ENCODE peak calls at places on chromosomes 11 and 22, in five cellular contexts. I is AG04450, J is adrenal gland, N is GM23338, C is right lobe of liver. D is an unnamed sample.

GRCh38 chr22:39171623-39172264 is 19.3 kb upstream of the CBX7 start:
- DNase-seq in C (peak; percentile 46), N (peak; percentile 66), I (no peak), J (no peak), D (no peak)

GRCh38 chr11:10072142-10072541 is 221.9 kb downstream of the SBF2 start:
- DNase-seq in C (no peak), N (no peak), I (peak; percentile 43), J (no peak), D (no peak)

GRCh38 chr11:95337175-95337957 is 106.4 kb upstream of the SESN3 start:
- DNase-seq in C (peak; percentile 55), J (peak; percentile 44), I (no peak), N (peak; percentile 64), D (peak; percentile 86)

GRCh38 chr11:6576471-6577373 is 26.7 kb downstream of the RRP8 start:
- DNase-seq in I (no peak), J (peak; percentile 34), N (peak; percentile 7), C (no peak), D (no peak)

GRCh38 chr11:65571420-65571819 is 918 bp upstream of the FAM89B start:
- DNase-seq in N (no peak), C (no peak), J (no peak), I (no peak), D (no peak)

GRCh38 chr22:33519140-33519973 is 400.9 kb downstream of the LARGE1 start:
- DNase-seq in I (no peak), C (no peak), J (peak; percentile 50), N (peak; percentile 84), D (no peak)

GRCh38 chr11:11841121-11841604 is 609 bp upstream of the USP47 start:
- DNase-seq in C (peak; percentile 65), N (peak; percentile 52), J (no peak), I (no peak), D (no peak)

GRCh38 chr22:29157759-29158535 is 47.7 kb upstream of the EMID1 start:
- DNase-seq in I (no peak), J (no peak), N (peak; percentile 65), C (no peak), D (no peak)

GRCh38 chr11:96267490-96268010 is 75.4 kb downstream of the MAML2 start:
- DNase-seq in C (no peak), J (no peak), I (no peak), N (no peak), D (no peak)

GRCh38 chr11:587546-587945 is 11.3 kb downstream of the PHRF1 start:
- DNase-seq in C (no peak), I (no peak), N (no peak), J (no peak), D (no peak)
- H3K27ac ChIP-seq in C (peak overlapping the region; percentile 16), I (no peak overlapping the region), N (no peak overlapping the region), J (peak overlapping the region; percentile 67), D (no peak overlapping the region)

DNA sequence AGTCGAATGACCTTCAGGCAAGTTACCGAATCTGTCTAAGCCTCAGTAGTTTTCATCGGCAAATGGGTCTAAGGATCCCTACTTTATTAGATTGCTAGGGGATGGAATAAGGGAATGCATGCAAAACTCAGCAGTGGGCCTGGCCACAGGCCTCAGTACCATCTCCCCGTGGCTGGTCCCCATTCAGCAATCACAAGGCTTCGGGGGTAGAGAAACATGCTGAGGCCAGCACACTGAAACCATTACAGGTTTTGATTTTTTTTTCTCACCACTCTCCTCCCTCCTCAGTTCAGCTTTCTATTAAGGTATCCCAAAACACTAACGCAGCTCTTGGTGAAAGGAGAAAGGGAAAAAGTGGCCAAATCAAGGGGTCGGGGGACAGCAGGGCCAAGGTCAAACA is 11.9 kb downstream of the KIRREL3 start:
- DNase-seq in N (no peak), I (no peak), J (no peak), C (no peak), D (no peak)
- H3K27ac ChIP-seq in N (no peak overlapping the region), I (no peak overlapping the region), J (no peak overlapping the region), C (no peak overlapping the region), D (no peak overlapping the region)

GRCh38 chr11:126419801-126420729 is 64.6 kb downstream of the ST3GAL4 start:
- DNase-seq in J (no peak), C (no peak), I (no peak), N (no peak), D (no peak)
- H3K27ac ChIP-seq in J (peak overlapping the region; percentile 29), C (peak overlapping the region; percentile 11), I (no peak overlapping the region), N (no peak overlapping the region), D (no peak overlapping the region)

DNA sequence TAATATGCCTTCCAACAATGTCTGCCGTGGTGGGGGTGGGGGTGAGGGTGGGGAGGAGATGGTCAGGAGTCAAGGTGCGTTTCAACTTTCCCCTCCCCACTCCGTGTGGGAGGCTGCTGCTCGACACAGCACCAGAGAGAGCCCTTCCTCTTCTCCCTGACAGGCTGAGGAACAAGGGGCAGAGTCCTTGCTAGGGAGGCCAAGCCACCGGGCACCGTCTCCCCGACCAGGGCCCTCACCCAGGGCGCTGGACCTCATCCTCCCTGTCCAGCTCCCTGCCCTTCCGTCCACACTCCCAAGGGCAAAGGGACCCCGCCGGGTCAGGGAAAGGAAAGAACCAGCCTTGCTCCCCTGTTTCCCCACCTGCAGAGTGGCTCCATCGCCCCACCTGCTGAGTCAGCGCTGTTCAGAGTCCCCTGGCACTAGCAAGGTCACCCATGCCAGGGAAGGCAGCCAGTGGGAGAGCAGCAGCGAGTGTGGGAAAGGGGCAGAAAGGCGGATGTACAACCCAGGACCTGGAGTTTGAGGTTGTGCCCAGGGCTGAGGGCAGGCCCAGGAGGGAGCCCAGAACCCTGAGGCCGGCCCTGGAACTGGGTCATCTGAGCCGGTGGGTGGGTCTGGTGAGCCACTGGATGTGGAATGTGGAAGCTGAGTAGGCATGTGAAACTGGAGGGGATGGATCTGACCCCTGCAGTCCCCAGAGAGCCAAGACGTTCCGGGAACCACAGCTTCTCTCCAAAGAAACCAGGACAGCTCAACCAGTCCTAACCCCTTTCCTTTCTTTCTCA is 47.2 kb downstream of the BUD13 start:
- DNase-seq in N (peak; percentile 32), J (peak; percentile 30), C (peak; percentile 92), I (no peak), D (no peak)
- H3K27ac ChIP-seq in N (no peak overlapping the region), J (no peak overlapping the region), C (no peak overlapping the region), I (no peak overlapping the region), D (no peak overlapping the region)

GRCh38 chr11:117878314-117878938 is 2.0 kb upstream of the FXYD6 start:
- DNase-seq in C (no peak), I (no peak), N (no peak), J (no peak), D (no peak)
- H3K27ac ChIP-seq in C (no peak overlapping the region), I (no peak overlapping the region), N (no peak overlapping the region), J (no peak overlapping the region), D (no peak overlapping the region)

GRCh38 chr11:27470166-27470565 is 2.4 kb downstream of the LGR4 start:
- DNase-seq in C (no peak), I (no peak), J (no peak), N (no peak), D (no peak)
- H3K27ac ChIP-seq in C (peak overlapping the region; percentile 59), I (no peak overlapping the region), J (no peak overlapping the region), N (no peak overlapping the region), D (peak overlapping the region; percentile 89)

GRCh38 chr11:86483591-86484163 is 109.0 kb downstream of the CCDC81 start:
- DNase-seq in C (no peak), J (peak; percentile 31), N (no peak), I (no peak), D (no peak)
- H3K27ac ChIP-seq in C (no peak overlapping the region), J (no peak overlapping the region), N (no peak overlapping the region), I (peak overlapping the region; percentile 58), D (peak overlapping the region; percentile 72)

D was measured in epithelial cell of prostate.